ENCODE peak calls at places on chromosomes 2 and 18, in five cellular contexts. U is Daoy, T is T-cell, R is endothelial cell of umbilical vein, L is colonic mucosa. Q is an unnamed sample.

GRCh38 chr2:60555066-60555793 is 1.8 kb upstream of the BCL11A start:
- DNase-seq in U (peak; percentile 82), R (peak; percentile 71), T (peak; percentile 42), L (peak; percentile 83), Q (peak; percentile 53)

GRCh38 chr2:96822786-96823185 is 6.7 kb downstream of the CNNM3 start:
- DNase-seq in T (no peak), L (no peak), U (no peak), R (no peak), Q (no peak)

GRCh38 chr18:30971338-30971956 is 71.1 kb downstream of the DSC3 start:
- DNase-seq in T (no peak), U (no peak), L (no peak), R (peak; percentile 37), Q (no peak)

GRCh38 chr2:16207611-16208010 is 267.3 kb downstream of the MYCN start:
- DNase-seq in T (no peak), R (no peak), L (no peak), U (no peak), Q (no peak)

GRCh38 chr2:48540237-48540935 is 10.4 kb downstream of the STON1 start:
- DNase-seq in L (no peak), R (no peak), T (no peak), U (no peak), Q (no peak)

GRCh38 chr2:207166349-207167128 is 791 bp upstream of the KLF7 start:
- DNase-seq in U (peak; percentile 81), T (peak; percentile 50), R (peak; percentile 80), L (peak; percentile 72), Q (peak; percentile 65)

GRCh38 chr2:219385958-219386520 is 1.7 kb downstream of the DNPEP start:
- DNase-seq in U (no peak), L (no peak), T (no peak), R (no peak), Q (no peak)

GRCh38 chr2:149767516-149767974 is 180.0 kb upstream of the MMADHC start:
- DNase-seq in L (no peak), U (peak; percentile 48), R (peak; percentile 67), T (no peak), Q (no peak)

GRCh38 chr2:3558205-3559014 is at the start of gene RNASEH1:
- DNase-seq in L (peak; percentile 99), T (peak; percentile 95), U (peak; percentile 99), R (peak; percentile 99), Q (peak; percentile 97)

GRCh38 chr2:85949280-85949679 is 60.5 kb upstream of the ST3GAL5 start:
- DNase-seq in T (no peak), R (peak; percentile 21), L (no peak), U (no peak), Q (no peak)